ENCODE peak calls at places on chromosomes 11 and 22, in five cellular contexts. One of them, this sample, is unnamed.
A peak's percentile ranks its signal among the peaks of the same experiment; 100 is the strongest.

GRCh38 chr22:17647452-17647851 is 8.9 kb downstream of the BCL2L13 start:
- DNase-seq in esophagus muscularis mucosa: no peak
- DNase-seq in neural progenitor cell: no peak
- DNase-seq in GM23248: no peak
- DNase-seq in fibroblast of lung: no peak
- DNase-seq in this sample: no peak

GRCh38 chr22:32206774-32207758 is 2.2 kb upstream of the RFPL2 start:
- DNase-seq in GM23248: peak; percentile 33
- DNase-seq in esophagus muscularis mucosa: peak; percentile 79
- DNase-seq in neural progenitor cell: peak; percentile 46
- DNase-seq in fibroblast of lung: no peak
- DNase-seq in this sample: peak; percentile 2

GRCh38 chr11:64890084-64890944 is 11.9 kb upstream of the EHD1 start:
- DNase-seq in GM23248: no peak
- DNase-seq in neural progenitor cell: no peak
- DNase-seq in fibroblast of lung: no peak
- DNase-seq in esophagus muscularis mucosa: no peak
- DNase-seq in this sample: no peak

GRCh38 chr11:4636962-4637661 is at the start of gene OR51D1:
- DNase-seq in GM23248: peak; percentile 72
- DNase-seq in esophagus muscularis mucosa: peak; percentile 89
- DNase-seq in fibroblast of lung: peak; percentile 59
- DNase-seq in neural progenitor cell: peak; percentile 86
- DNase-seq in this sample: peak; percentile 72

GRCh38 chr11:15884131-15884530 is 472.2 kb downstream of the SOX6 start:
- DNase-seq in esophagus muscularis mucosa: no peak
- DNase-seq in GM23248: no peak
- DNase-seq in neural progenitor cell: no peak
- DNase-seq in fibroblast of lung: no peak
- DNase-seq in this sample: no peak

GRCh38 chr11:1963864-1964263 is 16.7 kb downstream of the MRPL23 start:
- DNase-seq in GM23248: no peak
- DNase-seq in fibroblast of lung: no peak
- DNase-seq in esophagus muscularis mucosa: no peak
- DNase-seq in neural progenitor cell: no peak
- DNase-seq in this sample: no peak

GRCh38 chr11:67632175-67632981 is 2.6 kb upstream of the NUDT8 start:
- DNase-seq in fibroblast of lung: no peak
- DNase-seq in GM23248: no peak
- DNase-seq in esophagus muscularis mucosa: no peak
- DNase-seq in neural progenitor cell: no peak
- DNase-seq in this sample: no peak

GRCh38 chr11:11611381-11611780 is 10.4 kb downstream of the GALNT18 start:
- DNase-seq in GM23248: no peak
- DNase-seq in neural progenitor cell: no peak
- DNase-seq in esophagus muscularis mucosa: peak; percentile 90
- DNase-seq in fibroblast of lung: no peak
- DNase-seq in this sample: peak; percentile 30

GRCh38 chr22:21754523-21755128 is 19.0 kb upstream of the YPEL1 start:
- DNase-seq in GM23248: peak; percentile 44
- DNase-seq in esophagus muscularis mucosa: no peak
- DNase-seq in neural progenitor cell: no peak
- DNase-seq in fibroblast of lung: peak; percentile 44
- DNase-seq in this sample: peak; percentile 22

GRCh38 chr11:44619931-44620725 is 54.7 kb downstream of the CD82 start:
- DNase-seq in fibroblast of lung: no peak
- DNase-seq in esophagus muscularis mucosa: peak; percentile 72
- DNase-seq in neural progenitor cell: no peak
- DNase-seq in GM23248: no peak
- DNase-seq in this sample: no peak

GRCh38 chr22:39545310-39546063 is 12.9 kb upstream of the RPS19BP1 start:
- DNase-seq in neural progenitor cell: peak; percentile 88
- DNase-seq in esophagus muscularis mucosa: no peak
- DNase-seq in GM23248: peak; percentile 46
- DNase-seq in fibroblast of lung: peak; percentile 29
- DNase-seq in this sample: no peak

GRCh38 chr11:1350086-1350725 is 39.5 kb upstream of the BRSK2 start:
- DNase-seq in GM23248: no peak
- DNase-seq in neural progenitor cell: no peak
- DNase-seq in esophagus muscularis mucosa: no peak
- DNase-seq in fibroblast of lung: no peak
- DNase-seq in this sample: no peak

DNA sequence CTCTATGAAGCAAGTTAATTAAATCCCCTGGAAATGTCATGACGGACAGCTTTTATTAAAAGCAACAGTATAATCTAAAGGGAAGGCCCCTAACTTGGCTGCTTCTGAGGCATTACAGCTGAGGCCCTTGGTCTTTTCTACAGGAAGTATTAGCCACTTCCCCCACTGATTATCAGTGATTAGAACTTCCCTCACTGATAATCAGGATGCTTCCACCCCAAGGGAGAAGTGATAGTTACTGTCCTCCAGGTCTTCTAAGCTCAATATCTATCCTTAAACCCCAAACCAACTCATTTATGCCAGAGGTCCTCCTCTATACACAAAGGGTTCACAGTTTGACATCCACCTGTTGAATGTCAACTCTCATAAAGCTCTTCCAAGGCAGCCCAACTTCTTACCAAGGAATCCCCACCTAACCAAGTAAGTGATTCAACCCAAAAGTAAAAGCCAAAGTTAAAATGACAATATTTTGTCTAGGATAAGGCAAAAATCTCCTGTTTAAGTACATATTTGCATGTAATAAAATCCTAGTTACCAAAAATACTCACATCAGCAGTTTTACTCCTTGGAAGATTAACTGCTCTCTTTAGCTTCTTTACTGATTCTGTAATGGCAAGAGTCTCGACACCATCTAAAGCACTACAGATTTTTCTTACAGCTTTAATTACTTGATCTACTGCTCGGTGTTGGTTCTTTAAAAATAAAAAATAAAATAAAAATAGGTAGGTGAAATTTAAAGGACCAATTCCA is 58.6 kb upstream of the RPS13 start:
- DNase-seq in GM23248: no peak
- DNase-seq in neural progenitor cell: no peak
- DNase-seq in esophagus muscularis mucosa: no peak
- DNase-seq in fibroblast of lung: no peak
- DNase-seq in this sample: no peak
- H3K36me3 ChIP-seq in GM23248: peaks cover 31% of the 10 kb centered on the region
- H3K36me3 ChIP-seq in neural progenitor cell: peaks cover 23% of the 10 kb centered on the region
- H3K36me3 ChIP-seq in esophagus muscularis mucosa: peaks cover 26% of the 10 kb centered on the region
- H3K36me3 ChIP-seq in fibroblast of lung: no peaks in the 10 kb centered on the region
- H3K36me3 ChIP-seq in this sample: peaks cover 13% of the 10 kb centered on the region

DNA sequence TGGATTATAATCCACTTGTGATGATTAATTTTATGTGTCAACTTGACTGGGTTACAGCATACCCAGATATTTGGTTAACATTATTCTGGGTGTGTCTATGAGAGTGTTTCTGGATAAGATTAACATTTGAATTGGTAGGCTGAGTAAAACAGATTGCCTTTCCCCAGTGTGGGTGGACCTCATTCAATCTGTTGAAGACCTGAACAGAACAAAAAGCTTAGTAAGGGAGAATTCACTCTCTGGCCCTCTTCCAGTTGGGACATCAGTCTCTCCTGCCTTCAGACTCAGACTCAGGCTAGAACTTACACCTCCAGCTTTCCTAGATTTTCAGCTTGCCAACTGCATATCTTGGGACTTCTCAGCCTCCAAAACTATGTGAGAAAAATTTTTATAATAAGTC is 37.3 kb upstream of the RRAS2 start:
- DNase-seq in GM23248: no peak
- DNase-seq in neural progenitor cell: no peak
- DNase-seq in fibroblast of lung: no peak
- DNase-seq in esophagus muscularis mucosa: no peak
- DNase-seq in this sample: no peak
- H3K4me3 ChIP-seq in GM23248: no peak overlapping the region
- H3K4me3 ChIP-seq in neural progenitor cell: no peak overlapping the region
- H3K4me3 ChIP-seq in fibroblast of lung: no peak overlapping the region
- H3K4me3 ChIP-seq in esophagus muscularis mucosa: no peak overlapping the region
- H3K4me3 ChIP-seq in this sample: no peak overlapping the region

GRCh38 chr22:41507330-41508063 is 36.8 kb downstream of the POLR3H start:
- DNase-seq in esophagus muscularis mucosa: no peak
- DNase-seq in fibroblast of lung: no peak
- DNase-seq in GM23248: no peak
- DNase-seq in neural progenitor cell: no peak
- DNase-seq in this sample: no peak
- H3K27ac ChIP-seq in esophagus muscularis mucosa: peak overlapping the region; percentile 45
- H3K27ac ChIP-seq in fibroblast of lung: no peak overlapping the region
- H3K27ac ChIP-seq in GM23248: no peak overlapping the region
- H3K27ac ChIP-seq in neural progenitor cell: no peak overlapping the region
- H3K27ac ChIP-seq in this sample: no peak overlapping the region

GRCh38 chr22:19612866-19613572 is 88.8 kb upstream of the CLDN5 start:
- DNase-seq in neural progenitor cell: no peak
- DNase-seq in esophagus muscularis mucosa: no peak
- DNase-seq in GM23248: no peak
- DNase-seq in fibroblast of lung: no peak
- DNase-seq in this sample: no peak
- H3K36me3 ChIP-seq in neural progenitor cell: no peaks in the 10 kb centered on the region
- H3K36me3 ChIP-seq in esophagus muscularis mucosa: no peaks in the 10 kb centered on the region
- H3K36me3 ChIP-seq in GM23248: no peaks in the 10 kb centered on the region
- H3K36me3 ChIP-seq in fibroblast of lung: no peaks in the 10 kb centered on the region
- H3K36me3 ChIP-seq in this sample: no peaks in the 10 kb centered on the region

GRCh38 chr11:31813961-31814868 is 3.1 kb upstream of the PAX6 start:
- DNase-seq in GM23248: no peak
- DNase-seq in fibroblast of lung: no peak
- DNase-seq in neural progenitor cell: peak; percentile 63
- DNase-seq in esophagus muscularis mucosa: no peak
- DNase-seq in this sample: no peak
- H3K4me3 ChIP-seq in GM23248: no peak overlapping the region
- H3K4me3 ChIP-seq in fibroblast of lung: no peak overlapping the region
- H3K4me3 ChIP-seq in neural progenitor cell: peak overlapping the region; percentile 91
- H3K4me3 ChIP-seq in esophagus muscularis mucosa: peak overlapping the region; percentile 53
- H3K4me3 ChIP-seq in this sample: no peak overlapping the region

This sample was measured in brain microvascular endothelial cell.